ENCODE peak calls at places on chromosome 10, in six cellular contexts. Y is GM12864, G is NCI-H1092, W is fibroblast of the conjunctiva, F is neural progenitor cell, P is heart right ventricle. O is an unnamed sample.
A peak's percentile ranks its signal among the peaks of the same experiment; 100 is the strongest.

GRCh38 chr10:131216681-131217230 is 94.8 kb downstream of the TCERG1L start:
- DNase-seq in Y (no peak), G (no peak), W (no peak), F (no peak), P (no peak), O (no peak)

GRCh38 chr10:122018951-122019413 is 30.0 kb downstream of the TACC2 start:
- DNase-seq in Y (no peak), G (no peak), W (no peak), F (no peak), P (no peak), O (no peak)

GRCh38 chr10:77518258-77518909 is 119.2 kb downstream of the KCNMA1 start:
- DNase-seq in Y (no peak), G (no peak), W (no peak), F (no peak), P (no peak), O (no peak)

GRCh38 chr10:80158598-80159127 is 26.1 kb downstream of the PLAC9 start:
- DNase-seq in Y (no peak), G (no peak), W (peak; percentile 99), F (no peak), P (peak; percentile 94), O (peak; percentile 91)

GRCh38 chr10:59176241-59177030 is at the start of gene PHYHIPL:
- DNase-seq in Y (no peak), G (peak; percentile 69), W (no peak), F (peak; percentile 73), P (no peak), O (no peak)

GRCh38 chr10:116538461-116538860 is 7.3 kb upstream of the PNLIP start:
- DNase-seq in Y (no peak), G (no peak), W (no peak), F (no peak), P (no peak), O (no peak)

GRCh38 chr10:62433181-62433692 is 59.1 kb downstream of the ZNF365 start:
- DNase-seq in Y (no peak), G (no peak), W (peak; percentile 65), F (no peak), P (peak; percentile 45), O (peak; percentile 94)

GRCh38 chr10:68332259-68333057 is at the start of gene PBLD:
- DNase-seq in Y (no peak), G (peak; percentile 79), W (peak; percentile 61), F (peak; percentile 94), P (peak; percentile 79), O (peak; percentile 60)

GRCh38 chr10:92242910-92243671 is 47.8 kb downstream of the CPEB3 start:
- DNase-seq in Y (no peak), G (peak; percentile 58), W (peak; percentile 17), F (peak; percentile 76), P (peak; percentile 67), O (peak; percentile 20)

GRCh38 chr10:30000802-30001571 is 58.4 kb downstream of the JCAD start:
- DNase-seq in Y (no peak), G (no peak), W (peak; percentile 84), F (no peak), P (peak; percentile 85), O (peak; percentile 86)

GRCh38 chr10:132570771-132571564 is 33.4 kb downstream of the INPP5A start:
- DNase-seq in Y (no peak), G (no peak), W (no peak), F (peak; percentile 32), P (no peak), O (no peak)

GRCh38 chr10:130399425-130399950 is 263.3 kb downstream of the GLRX3 start:
- DNase-seq in Y (no peak), G (no peak), W (no peak), F (no peak), P (no peak), O (no peak)

GRCh38 chr10:44985175-44985681 is 6.6 kb upstream of the DEPP1 start:
- DNase-seq in Y (no peak), G (no peak), W (no peak), F (no peak), P (no peak), O (no peak)

GRCh38 chr10:126062132-126063032 is 166.0 kb downstream of the FANK1 start:
- DNase-seq in Y (no peak), G (no peak), W (peak; percentile 92), F (no peak), P (peak; percentile 88), O (peak; percentile 97)

GRCh38 chr10:79393924-79394610 is 46.8 kb downstream of the PPIF start:
- DNase-seq in Y (no peak), G (no peak), W (no peak), F (no peak), P (no peak), O (no peak)

GRCh38 chr10:52308251-52309031 is 5.6 kb upstream of the DKK1 start:
- DNase-seq in Y (peak; percentile 7), G (no peak), W (peak; percentile 78), F (peak; percentile 92), P (peak; percentile 36), O (peak; percentile 78)

GRCh38 chr10:129780158-129780557 is 183.9 kb downstream of the EBF3 start:
- DNase-seq in Y (no peak), G (no peak), W (no peak), F (no peak), P (no peak), O (no peak)

O was measured in AG08395.